ENCODE peak calls at places on chromosome 7, in five cellular contexts. Q is stimulated activated CD8-positive, alpha-beta memory T cell treated with anti-CD3 and anti-CD28 coated beads, Interleukin-15, amount 100 ng/mL, for 4 hours; R is stimulated activated CD4-positive, alpha-beta T cell treated with anti-CD3 and anti-CD28 coated beads, Interleukin-4, amount 100 ng/mL, for 24 hours; J is HEK293T; Y is NCI-H446 treated with DMSO at 0.1 percent for 48 hours. N is an unnamed sample.

GRCh38 chr7:69775231-69775771 is 177.0 kb downstream of the AUTS2 start:
- DNase-seq in Q (no peak), R (no peak), J (no peak), Y (no peak), N (peak)

GRCh38 chr7:139682136-139683013 is 95.4 kb downstream of the HIPK2 start:
- DNase-seq in Q (no peak), R (peak), J (no peak), Y (no peak), N (no peak)

GRCh38 chr7:2471022-2471329 is 5.2 kb downstream of the GRIFIN start:
- DNase-seq in Q (no peak), R (no peak), J (no peak), Y (no peak), N (no peak)

GRCh38 chr7:857661-858060 is 18.7 kb upstream of the GET4 start:
- DNase-seq in Q (no peak), R (no peak), J (no peak), Y (no peak), N (no peak)

GRCh38 chr7:54932818-54933543 is 85.8 kb upstream of the EGFR start:
- DNase-seq in Q (no peak), R (no peak), J (peak), Y (no peak), N (peak)

GRCh38 chr7:131959106-131959812 is 402.8 kb upstream of the PODXL start:
- DNase-seq in Q (no peak), R (no peak), J (no peak), Y (no peak), N (no peak)

GRCh38 chr7:34059551-34059840 is 154.2 kb downstream of the BMPER start:
- DNase-seq in Q (no peak), R (no peak), J (no peak), Y (peak), N (no peak)

GRCh38 chr7:67918158-67918557 is 921.5 kb downstream of the TYW1 start:
- DNase-seq in Q (no peak), R (no peak), J (no peak), Y (no peak), N (peak)

GRCh38 chr7:94313926-94314325 is 80.8 kb upstream of the COL1A2 start:
- DNase-seq in Q (no peak), R (no peak), J (no peak), Y (peak), N (no peak)

GRCh38 chr7:5525271-5526189 is 101.9 kb upstream of the TNRC18 start:
- DNase-seq in Q (no peak), R (peak), J (no peak), Y (peak), N (no peak)

GRCh38 chr7:27160147-27160545 is 3.7 kb upstream of the HOXA7 start:
- DNase-seq in Q (no peak), R (no peak), J (no peak), Y (no peak), N (peak)

GRCh38 chr7:100589341-100589935 is 3.3 kb downstream of the FBXO24 start:
- DNase-seq in Q (no peak), R (no peak), J (no peak), Y (no peak), N (no peak)

GRCh38 chr7:112010994-112011393 is 195.2 kb downstream of the DOCK4 start:
- DNase-seq in Q (no peak), R (no peak), J (no peak), Y (no peak), N (peak)

GRCh38 chr7:1639071-1639470 is 31.0 kb upstream of the ELFN1 start:
- DNase-seq in Q (no peak), R (no peak), J (no peak), Y (no peak), N (no peak)

GRCh38 chr7:15821484-15822122 is 135.1 kb upstream of the MEOX2 start:
- DNase-seq in Q (no peak), R (no peak), J (no peak), Y (no peak), N (no peak)

GRCh38 chr7:101179117-101179779 is 845 bp downstream of the NAT16 start:
- DNase-seq in Q (no peak), R (no peak), J (no peak), Y (no peak), N (peak)

GRCh38 chr7:87216701-87217508 is 2.6 kb downstream of the TMEM243 start:
- DNase-seq in Q (no peak), R (peak), J (no peak), Y (no peak), N (no peak)

GRCh38 chr7:129739427-129739826 is 127.9 kb downstream of the NRF1 start:
- DNase-seq in Q (no peak), R (no peak), J (no peak), Y (no peak), N (no peak)

GRCh38 chr7:36653011-36653670 is 71.2 kb downstream of the AOAH start:
- DNase-seq in Q (no peak), R (no peak), J (no peak), Y (no peak), N (no peak)

GRCh38 chr7:1012004-1012348 is 29.0 kb downstream of the CYP2W1 start:
- DNase-seq in Q (no peak), R (no peak), J (no peak), Y (no peak), N (no peak)